ENCODE peak calls at places on chromosomes 11 and 22, in six cellular contexts. One of them, this sample, is unnamed.

GRCh38 chr22:37045958-37046357 is 5.6 kb upstream of the KCTD17 start:
- DNase-seq in GM12865: peak; percentile 30
- DNase-seq in AG09319: no peak
- DNase-seq in foreskin keratinocyte: no peak
- DNase-seq in colonic mucosa: no peak
- DNase-seq in GM10248: no peak
- DNase-seq in this sample: peak; percentile 66

GRCh38 chr11:71342951-71343827 is 90.8 kb upstream of the SHANK2 start:
- DNase-seq in colonic mucosa: peak; percentile 55
- DNase-seq in GM12865: peak; percentile 45
- DNase-seq in foreskin keratinocyte: no peak
- DNase-seq in AG09319: no peak
- DNase-seq in GM10248: peak; percentile 63
- DNase-seq in this sample: peak; percentile 11

GRCh38 chr22:30763815-30764686 is 69.4 kb downstream of the OSBP2 start:
- DNase-seq in colonic mucosa: peak; percentile 56
- DNase-seq in GM10248: peak; percentile 75
- DNase-seq in foreskin keratinocyte: peak; percentile 44
- DNase-seq in AG09319: peak; percentile 55
- DNase-seq in GM12865: peak; percentile 75
- DNase-seq in this sample: peak; percentile 80

GRCh38 chr11:1746956-1747752 is 3.2 kb downstream of the IFITM10 start:
- DNase-seq in foreskin keratinocyte: no peak
- DNase-seq in colonic mucosa: no peak
- DNase-seq in AG09319: no peak
- DNase-seq in GM12865: no peak
- DNase-seq in GM10248: no peak
- DNase-seq in this sample: no peak

GRCh38 chr22:31829505-31829904 is 75.7 kb downstream of the DEPDC5 start:
- DNase-seq in AG09319: peak; percentile 61
- DNase-seq in colonic mucosa: no peak
- DNase-seq in foreskin keratinocyte: peak; percentile 85
- DNase-seq in GM12865: peak; percentile 63
- DNase-seq in GM10248: peak; percentile 22
- DNase-seq in this sample: peak; percentile 91

GRCh38 chr11:18394928-18395734 is 768 bp downstream of the LDHA start:
- DNase-seq in colonic mucosa: peak; percentile 48
- DNase-seq in GM12865: peak; percentile 39
- DNase-seq in foreskin keratinocyte: no peak
- DNase-seq in GM10248: no peak
- DNase-seq in AG09319: no peak
- DNase-seq in this sample: no peak

GRCh38 chr11:13834463-13834862 is 128.1 kb upstream of the SPON1 start:
- DNase-seq in GM12865: no peak
- DNase-seq in GM10248: peak; percentile 11
- DNase-seq in colonic mucosa: no peak
- DNase-seq in foreskin keratinocyte: no peak
- DNase-seq in AG09319: no peak
- DNase-seq in this sample: no peak

GRCh38 chr11:111733009-111733408 is 33.2 kb downstream of the PPP2R1B start:
- DNase-seq in GM12865: no peak
- DNase-seq in colonic mucosa: no peak
- DNase-seq in AG09319: peak; percentile 44
- DNase-seq in foreskin keratinocyte: no peak
- DNase-seq in GM10248: no peak
- DNase-seq in this sample: peak; percentile 77

GRCh38 chr11:10625982-10626311 is 57.5 kb upstream of the LYVE1 start:
- DNase-seq in foreskin keratinocyte: no peak
- DNase-seq in colonic mucosa: no peak
- DNase-seq in AG09319: no peak
- DNase-seq in GM12865: no peak
- DNase-seq in GM10248: no peak
- DNase-seq in this sample: no peak

GRCh38 chr11:62444271-62444833 is 25.5 kb downstream of the SCGB1A1 start:
- DNase-seq in foreskin keratinocyte: no peak
- DNase-seq in GM10248: peak; percentile 57
- DNase-seq in GM12865: peak; percentile 37
- DNase-seq in AG09319: no peak
- DNase-seq in colonic mucosa: peak; percentile 66
- DNase-seq in this sample: peak; percentile 80

GRCh38 chr11:96259053-96259837 is 83.8 kb downstream of the MAML2 start:
- DNase-seq in GM12865: no peak
- DNase-seq in colonic mucosa: peak; percentile 40
- DNase-seq in AG09319: no peak
- DNase-seq in foreskin keratinocyte: peak; percentile 66
- DNase-seq in GM10248: no peak
- DNase-seq in this sample: peak; percentile 80

GRCh38 chr22:42797021-42797420 is 60.1 kb downstream of the ARFGAP3 start:
- DNase-seq in colonic mucosa: no peak
- DNase-seq in GM10248: no peak
- DNase-seq in foreskin keratinocyte: no peak
- DNase-seq in GM12865: no peak
- DNase-seq in AG09319: no peak
- DNase-seq in this sample: no peak

GRCh38 chr11:117145393-117145761 is 1.3 kb downstream of the PAFAH1B2 start:
- DNase-seq in AG09319: no peak
- DNase-seq in GM12865: peak; percentile 31
- DNase-seq in foreskin keratinocyte: no peak
- DNase-seq in colonic mucosa: peak; percentile 30
- DNase-seq in GM10248: peak; percentile 21
- DNase-seq in this sample: peak; percentile 54

GRCh38 chr11:693887-694562 is 997 bp downstream of the DEAF1 start:
- DNase-seq in GM10248: no peak
- DNase-seq in AG09319: no peak
- DNase-seq in foreskin keratinocyte: no peak
- DNase-seq in colonic mucosa: peak; percentile 73
- DNase-seq in GM12865: no peak
- DNase-seq in this sample: no peak

GRCh38 chr11:8262552-8263108 is 1.0 kb downstream of the LMO1 start:
- DNase-seq in AG09319: peak; percentile 22
- DNase-seq in foreskin keratinocyte: no peak
- DNase-seq in colonic mucosa: no peak
- DNase-seq in GM12865: peak; percentile 21
- DNase-seq in GM10248: no peak
- DNase-seq in this sample: peak; percentile 44

GRCh38 chr11:65186701-65187100 is 5.0 kb downstream of the CAPN1 start:
- DNase-seq in GM12865: no peak
- DNase-seq in GM10248: no peak
- DNase-seq in AG09319: no peak
- DNase-seq in foreskin keratinocyte: no peak
- DNase-seq in colonic mucosa: no peak
- DNase-seq in this sample: no peak

GRCh38 chr11:123560001-123560400 is 94.4 kb downstream of the SCN3B start:
- DNase-seq in colonic mucosa: no peak
- DNase-seq in foreskin keratinocyte: no peak
- DNase-seq in AG09319: peak; percentile 76
- DNase-seq in GM10248: peak; percentile 54
- DNase-seq in GM12865: no peak
- DNase-seq in this sample: peak; percentile 93

GRCh38 chr11:6833329-6833728 is 12.2 kb upstream of the OR10A5 start:
- DNase-seq in foreskin keratinocyte: no peak
- DNase-seq in colonic mucosa: no peak
- DNase-seq in AG09319: no peak
- DNase-seq in GM10248: no peak
- DNase-seq in GM12865: no peak
- DNase-seq in this sample: no peak

GRCh38 chr11:22337571-22338464 is at the start of gene SLC17A6:
- DNase-seq in GM10248: peak; percentile 30
- DNase-seq in AG09319: no peak
- DNase-seq in foreskin keratinocyte: no peak
- DNase-seq in colonic mucosa: no peak
- DNase-seq in GM12865: peak; percentile 37
- DNase-seq in this sample: peak; percentile 3

GRCh38 chr11:9716275-9717039 is 52.6 kb downstream of the SWAP70 start:
- DNase-seq in foreskin keratinocyte: no peak
- DNase-seq in GM12865: peak; percentile 89
- DNase-seq in AG09319: peak; percentile 7
- DNase-seq in colonic mucosa: no peak
- DNase-seq in GM10248: peak; percentile 64
- DNase-seq in this sample: peak; percentile 31

GRCh38 chr22:49925525-49926128 is 7.2 kb downstream of the CRELD2 start:
- DNase-seq in colonic mucosa: no peak
- DNase-seq in GM12865: peak; percentile 95
- DNase-seq in GM10248: peak; percentile 70
- DNase-seq in foreskin keratinocyte: no peak
- DNase-seq in AG09319: no peak
- DNase-seq in this sample: no peak

GRCh38 chr11:74025467-74026166 is 16.7 kb upstream of the UCP3 start:
- DNase-seq in AG09319: no peak
- DNase-seq in colonic mucosa: no peak
- DNase-seq in GM12865: no peak
- DNase-seq in GM10248: no peak
- DNase-seq in foreskin keratinocyte: peak; percentile 12
- DNase-seq in this sample: peak; percentile 33

GRCh38 chr11:80873309-80873999 is 1432.6 kb upstream of the TENM4 start:
- DNase-seq in AG09319: no peak
- DNase-seq in colonic mucosa: no peak
- DNase-seq in GM12865: peak; percentile 57
- DNase-seq in foreskin keratinocyte: peak; percentile 17
- DNase-seq in GM10248: no peak
- DNase-seq in this sample: no peak

GRCh38 chr11:27705873-27706820 is 5.9 kb upstream of the BDNF start:
- DNase-seq in colonic mucosa: no peak
- DNase-seq in GM12865: peak; percentile 34
- DNase-seq in foreskin keratinocyte: no peak
- DNase-seq in AG09319: no peak
- DNase-seq in GM10248: peak; percentile 33
- DNase-seq in this sample: peak; percentile 68

GRCh38 chr22:27667121-27667843 is 134.3 kb downstream of the MN1 start:
- DNase-seq in GM10248: no peak
- DNase-seq in foreskin keratinocyte: no peak
- DNase-seq in colonic mucosa: no peak
- DNase-seq in GM12865: no peak
- DNase-seq in AG09319: no peak
- DNase-seq in this sample: no peak

GRCh38 chr11:127919206-127920000 is 668.0 kb downstream of the ETS1 start:
- DNase-seq in AG09319: peak; percentile 1
- DNase-seq in GM12865: no peak
- DNase-seq in GM10248: no peak
- DNase-seq in foreskin keratinocyte: peak; percentile 81
- DNase-seq in colonic mucosa: no peak
- DNase-seq in this sample: peak; percentile 80

GRCh38 chr11:3873712-3874349 is 18.4 kb downstream of the STIM1 start:
- DNase-seq in AG09319: no peak
- DNase-seq in GM10248: no peak
- DNase-seq in GM12865: no peak
- DNase-seq in foreskin keratinocyte: no peak
- DNase-seq in colonic mucosa: no peak
- DNase-seq in this sample: no peak

GRCh38 chr11:2537896-2538855 is 93.4 kb downstream of the KCNQ1 start:
- DNase-seq in foreskin keratinocyte: no peak
- DNase-seq in GM12865: no peak
- DNase-seq in AG09319: no peak
- DNase-seq in colonic mucosa: no peak
- DNase-seq in GM10248: no peak
- DNase-seq in this sample: no peak

GRCh38 chr11:17898782-17899181 is 114.1 kb downstream of the SERGEF start:
- DNase-seq in AG09319: no peak
- DNase-seq in GM12865: no peak
- DNase-seq in colonic mucosa: no peak
- DNase-seq in foreskin keratinocyte: peak; percentile 5
- DNase-seq in GM10248: no peak
- DNase-seq in this sample: no peak

GRCh38 chr11:67674442-67674871 is at the start of gene ALDH3B2:
- DNase-seq in foreskin keratinocyte: peak; percentile 55
- DNase-seq in colonic mucosa: peak; percentile 89
- DNase-seq in GM12865: no peak
- DNase-seq in GM10248: no peak
- DNase-seq in AG09319: no peak
- DNase-seq in this sample: no peak

GRCh38 chr11:79482800-79483199 is 42.0 kb upstream of the TENM4 start:
- DNase-seq in AG09319: no peak
- DNase-seq in GM10248: peak; percentile 69
- DNase-seq in foreskin keratinocyte: no peak
- DNase-seq in GM12865: peak; percentile 75
- DNase-seq in colonic mucosa: no peak
- DNase-seq in this sample: no peak

GRCh38 chr11:63813563-63814382 is 517 bp downstream of the SPINDOC start:
- DNase-seq in colonic mucosa: peak; percentile 55
- DNase-seq in GM10248: peak; percentile 65
- DNase-seq in GM12865: peak; percentile 68
- DNase-seq in foreskin keratinocyte: no peak
- DNase-seq in AG09319: no peak
- DNase-seq in this sample: peak; percentile 51
- TF ChIP-seq CTCF in colonic mucosa: no peak
- TF ChIP-seq CTCF in GM10248: no peak
- TF ChIP-seq CTCF in GM12865: no peak
- TF ChIP-seq CTCF in foreskin keratinocyte: no peak
- TF ChIP-seq CTCF in AG09319: no peak
- TF ChIP-seq CTCF in this sample: no peak

DNA sequence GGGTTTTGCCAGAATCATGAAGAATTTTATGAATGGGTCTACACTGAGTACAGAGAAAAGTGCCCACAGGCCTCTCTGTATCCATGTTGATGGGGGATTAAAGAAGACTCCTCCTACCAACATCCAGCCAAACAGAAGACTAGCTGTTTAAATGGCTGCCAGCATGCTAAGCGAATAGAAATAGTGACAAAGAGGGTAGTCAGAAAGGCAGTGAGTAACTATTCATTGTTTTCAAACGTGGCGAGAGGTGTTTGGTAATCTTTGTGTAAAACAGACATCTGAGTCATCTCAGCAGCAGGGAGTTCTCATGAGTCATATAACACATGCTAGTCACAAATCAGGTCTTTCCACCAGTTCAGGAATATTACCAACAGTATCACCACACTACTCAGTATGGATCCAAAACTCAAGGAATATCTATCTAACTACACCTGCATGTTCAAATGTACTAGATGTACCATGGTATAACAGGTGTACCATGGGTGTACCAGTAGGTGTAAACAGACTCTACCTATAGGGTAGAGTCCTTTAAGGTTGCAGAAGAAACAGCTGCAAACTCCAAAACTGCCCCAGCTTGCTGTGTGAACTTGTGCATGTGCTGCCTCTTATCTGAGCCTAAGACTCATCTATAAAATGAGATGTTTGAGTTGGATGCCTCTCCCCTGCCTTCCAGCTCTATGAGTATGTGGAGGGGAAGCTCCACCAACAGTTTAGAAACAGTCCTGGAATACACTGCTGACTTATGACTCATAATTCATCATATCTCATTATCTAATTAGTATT is 82.0 kb downstream of the SLC1A2 start:
- DNase-seq in AG09319: peak; percentile 85
- DNase-seq in GM12865: peak; percentile 41
- DNase-seq in foreskin keratinocyte: peak; percentile 98
- DNase-seq in colonic mucosa: no peak
- DNase-seq in GM10248: no peak
- DNase-seq in this sample: peak; percentile 98
- TF ChIP-seq CTCF in AG09319: no peak
- TF ChIP-seq CTCF in GM12865: no peak
- TF ChIP-seq CTCF in foreskin keratinocyte: peak; percentile 44
- TF ChIP-seq CTCF in colonic mucosa: no peak
- TF ChIP-seq CTCF in GM10248: no peak
- TF ChIP-seq CTCF in this sample: no peak

GRCh38 chr11:99781074-99781473 is 760.3 kb downstream of the CNTN5 start:
- DNase-seq in GM10248: no peak
- DNase-seq in AG09319: no peak
- DNase-seq in GM12865: no peak
- DNase-seq in colonic mucosa: no peak
- DNase-seq in foreskin keratinocyte: no peak
- DNase-seq in this sample: no peak
- TF ChIP-seq CTCF in GM10248: no peak
- TF ChIP-seq CTCF in AG09319: no peak
- TF ChIP-seq CTCF in GM12865: no peak
- TF ChIP-seq CTCF in colonic mucosa: no peak
- TF ChIP-seq CTCF in foreskin keratinocyte: no peak
- TF ChIP-seq CTCF in this sample: no peak

GRCh38 chr22:48779211-48779643 is 1048.4 kb downstream of the BRD1 start:
- DNase-seq in AG09319: no peak
- DNase-seq in GM12865: no peak
- DNase-seq in GM10248: no peak
- DNase-seq in colonic mucosa: no peak
- DNase-seq in foreskin keratinocyte: no peak
- DNase-seq in this sample: no peak
- TF ChIP-seq CTCF in AG09319: no peak
- TF ChIP-seq CTCF in GM12865: no peak
- TF ChIP-seq CTCF in GM10248: no peak
- TF ChIP-seq CTCF in colonic mucosa: no peak
- TF ChIP-seq CTCF in foreskin keratinocyte: no peak
- TF ChIP-seq CTCF in this sample: no peak

This sample was measured in AG10803.